ENCODE peak calls at places on chromosomes 6 and 20, in five cellular contexts. K is HEK293T, V is HepG2, Z is SK-N-SH, Y is GM12878. T is an unnamed sample.

GRCh38 chr20:1661542-1662299 is 4.1 kb upstream of the SIRPG start:
- DNase-seq in K (no peak), V (no peak), Z (no peak), Y (no peak), T (no peak)

GRCh38 chr6:16725145-16725864 is 36.0 kb downstream of the ATXN1 start:
- DNase-seq in K (no peak), V (no peak), Z (no peak), Y (no peak), T (no peak)

GRCh38 chr6:79525272-79526100 is 11.7 kb downstream of the LCA5 start:
- DNase-seq in K (no peak), V (peak), Z (no peak), Y (no peak), T (peak)

GRCh38 chr6:44957151-44957550 is 371.0 kb upstream of the RUNX2 start:
- DNase-seq in K (no peak), V (no peak), Z (no peak), Y (no peak), T (no peak)

GRCh38 chr20:62513991-62514390 is 38.2 kb upstream of the GATA5 start:
- DNase-seq in K (no peak), V (no peak), Z (no peak), Y (no peak), T (no peak)

GRCh38 chr20:6599876-6600275 is 167.6 kb upstream of the BMP2 start:
- DNase-seq in K (no peak), V (no peak), Z (no peak), Y (no peak), T (no peak)

GRCh38 chr6:31621991-31622390 is 1.5 kb downstream of the PRRC2A start:
- DNase-seq in K (no peak), V (no peak), Z (peak), Y (no peak), T (no peak)

GRCh38 chr20:21225215-21225947 is 77.8 kb upstream of the XRN2 start:
- DNase-seq in K (no peak), V (no peak), Z (no peak), Y (no peak), T (no peak)

GRCh38 chr6:155256122-155256795 is 7.6 kb upstream of the CLDN20 start:
- DNase-seq in K (no peak), V (no peak), Z (no peak), Y (no peak), T (no peak)

GRCh38 chr6:89610149-89610642 is 28.4 kb downstream of the LYRM2 start:
- DNase-seq in K (peak), V (peak), Z (peak), Y (peak), T (peak)

GRCh38 chr6:46963039-46963438 is 41.3 kb upstream of the ADGRF5 start:
- DNase-seq in K (no peak), V (no peak), Z (no peak), Y (no peak), T (no peak)

GRCh38 chr20:46004187-46004586 is 4.5 kb upstream of the MMP9 start:
- DNase-seq in K (no peak), V (no peak), Z (no peak), Y (no peak), T (no peak)

GRCh38 chr6:157962601-157963084 is 19.0 kb upstream of the SYNJ2 start:
- DNase-seq in K (no peak), V (no peak), Z (no peak), Y (no peak), T (peak)

DNA sequence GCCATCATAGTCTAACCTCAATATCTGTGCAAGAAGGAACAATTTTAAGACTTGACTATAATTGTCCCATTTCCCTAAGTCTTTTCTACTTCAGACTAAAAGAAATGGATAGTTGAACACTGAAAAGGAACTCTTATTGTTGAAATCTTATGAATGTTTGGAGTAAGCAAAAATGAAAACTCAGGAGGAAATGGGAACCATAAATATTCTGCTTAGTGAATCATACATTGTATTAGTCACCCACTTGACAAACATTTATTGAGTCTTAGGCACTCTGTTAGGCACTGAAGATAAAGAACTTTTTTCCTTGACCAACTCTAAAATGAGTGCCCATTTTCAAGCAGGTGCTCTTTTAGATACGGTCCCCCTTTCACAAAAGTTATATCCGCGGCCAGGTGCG is 8.7 kb downstream of the CCDC170 start:
- DNase-seq in K (no peak), V (no peak), Z (no peak), Y (no peak), T (no peak)
- TF ChIP-seq FOXM1 in K (no peak), V (no peak), Z (no peak), Y (no peak), T (no peak)

GRCh38 chr6:136115941-136116340 is 134.2 kb downstream of the MTFR2 start:
- DNase-seq in K (no peak), V (no peak), Z (no peak), Y (no peak), T (no peak)

GRCh38 chr6:136113736-136114173 is 136.4 kb downstream of the MTFR2 start:
- DNase-seq in K (peak), V (no peak), Z (peak), Y (no peak), T (no peak)

GRCh38 chr6:136118787-136119186 is 131.3 kb downstream of the MTFR2 start:
- DNase-seq in K (no peak), V (no peak), Z (no peak), Y (no peak), T (peak)

GRCh38 chr6:136114661-136115060 is 135.4 kb downstream of the MTFR2 start:
- DNase-seq in K (no peak), V (no peak), Z (no peak), Y (no peak), T (no peak)

GRCh38 chr6:136117081-136117480 is 133.0 kb downstream of the MTFR2 start:
- DNase-seq in K (no peak), V (no peak), Z (no peak), Y (no peak), T (no peak)
- TF ChIP-seq FOXM1 in K (no peak), V (no peak), Z (no peak), Y (no peak), T (no peak)

DNA sequence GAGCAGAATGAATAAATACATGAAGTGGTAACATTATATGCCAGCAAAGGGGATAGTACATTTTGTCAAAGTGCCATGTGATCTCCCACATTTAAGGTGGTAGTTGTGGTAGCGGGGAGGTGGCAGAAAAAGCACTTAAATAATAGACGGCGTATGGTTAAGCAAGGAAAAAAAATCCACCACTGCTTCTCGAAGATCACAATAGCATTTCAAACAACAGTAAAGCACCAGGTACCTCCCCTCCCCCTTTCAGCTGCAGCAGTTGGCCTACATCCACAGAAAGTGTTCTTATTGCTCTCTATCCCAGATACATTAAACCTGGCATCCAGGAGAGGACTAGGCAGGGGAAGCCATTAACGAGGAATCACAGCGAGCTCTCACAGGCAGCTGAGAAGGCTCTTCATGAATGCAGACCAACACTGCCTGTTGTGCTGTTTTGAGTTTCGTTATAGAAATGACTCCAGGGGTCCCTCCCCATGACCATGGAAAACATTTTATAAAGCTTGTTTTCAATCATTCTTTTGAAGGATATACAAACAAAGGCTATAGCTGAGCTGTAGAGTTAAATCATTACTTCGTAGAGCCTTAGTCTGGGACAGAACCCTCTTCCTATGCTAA is 11.8 kb downstream of the FYN start:
- DNase-seq in K (no peak), V (no peak), Z (no peak), Y (no peak), T (no peak)
- TF ChIP-seq FOXM1 in K (no peak), V (no peak), Z (no peak), Y (no peak), T (no peak)

GRCh38 chr6:13400772-13401171 is 72.4 kb upstream of the TBC1D7 start:
- DNase-seq in K (no peak), V (no peak), Z (no peak), Y (peak), T (no peak)

GRCh38 chr6:13406051-13406477 is 77.7 kb upstream of the TBC1D7 start:
- DNase-seq in K (no peak), V (peak), Z (no peak), Y (no peak), T (no peak)

GRCh38 chr6:13404892-13405254 is 76.5 kb upstream of the TBC1D7 start:
- DNase-seq in K (no peak), V (no peak), Z (no peak), Y (no peak), T (no peak)

GRCh38 chr6:13404115-13404891 is 76.0 kb upstream of the TBC1D7 start:
- DNase-seq in K (no peak), V (no peak), Z (no peak), Y (no peak), T (no peak)

GRCh38 chr6:13402711-13403110 is 74.4 kb upstream of the TBC1D7 start:
- DNase-seq in K (no peak), V (no peak), Z (no peak), Y (no peak), T (no peak)
- TF ChIP-seq FOXM1 in K (no peak), V (no peak), Z (no peak), Y (no peak), T (no peak)